ENCODE peak calls at places on chromosome 2, in nine cellular contexts. Y, J, W, G, R, I, M, O and E are unnamed samples.

GRCh38 chr2:121228521-121228920 is 56.5 kb downstream of the TFCP2L1 start:
- DNase-seq in Y (no peak), J (no peak), W (no peak), G (no peak), R (no peak), I (no peak), M (no peak), O (no peak), E (no peak)

GRCh38 chr2:241821460-241822263 is 12.7 kb downstream of the NEU4 start:
- DNase-seq in Y (no peak), J (no peak), W (peak), G (no peak), R (no peak), I (no peak), M (no peak), O (no peak), E (no peak)

GRCh38 chr2:19073522-19073921 is 284.9 kb downstream of the OSR1 start:
- DNase-seq in Y (peak), J (no peak), W (no peak), G (peak), R (no peak), I (no peak), M (peak), O (no peak), E (peak)

GRCh38 chr2:219269362-219270054 is 9.7 kb upstream of the DNAJB2 start:
- DNase-seq in Y (no peak), J (no peak), W (no peak), G (no peak), R (no peak), I (no peak), M (no peak), O (no peak), E (no peak)

GRCh38 chr2:240701091-240701735 is 9.5 kb downstream of the AQP12A start:
- DNase-seq in Y (peak), J (no peak), W (no peak), G (no peak), R (no peak), I (no peak), M (no peak), O (peak), E (no peak)

GRCh38 chr2:74471332-74472065 is 981 bp downstream of the MRPL53 start:
- DNase-seq in Y (no peak), J (no peak), W (no peak), G (no peak), R (no peak), I (no peak), M (no peak), O (no peak), E (no peak)

GRCh38 chr2:71792926-71793761 is 339.8 kb downstream of the DYSF start:
- DNase-seq in Y (no peak), J (no peak), W (peak), G (no peak), R (no peak), I (no peak), M (peak), O (no peak), E (no peak)

GRCh38 chr2:10216677-10217498 is 85.8 kb upstream of the HPCAL1 start:
- DNase-seq in Y (no peak), J (no peak), W (no peak), G (no peak), R (no peak), I (no peak), M (no peak), O (no peak), E (no peak)

GRCh38 chr2:11319939-11320338 is 24.5 kb downstream of the ROCK2 start:
- DNase-seq in Y (no peak), J (no peak), W (no peak), G (no peak), R (no peak), I (peak), M (peak), O (no peak), E (no peak)

GRCh38 chr2:113192459-113193100 is 18.8 kb downstream of the PSD4 start:
- DNase-seq in Y (peak), J (no peak), W (no peak), G (no peak), R (no peak), I (no peak), M (no peak), O (no peak), E (no peak)

GRCh38 chr2:176502619-176503018 is 233.4 kb downstream of the MTX2 start:
- DNase-seq in Y (no peak), J (no peak), W (no peak), G (no peak), R (no peak), I (no peak), M (no peak), O (no peak), E (no peak)

GRCh38 chr2:20622731-20623130 is 28.2 kb downstream of the HS1BP3 start:
- DNase-seq in Y (no peak), J (peak), W (peak), G (no peak), R (no peak), I (no peak), M (no peak), O (peak), E (no peak)

GRCh38 chr2:197249771-197250397 is 60.7 kb downstream of the ANKRD44 start:
- DNase-seq in Y (no peak), J (no peak), W (no peak), G (no peak), R (no peak), I (no peak), M (no peak), O (no peak), E (no peak)

GRCh38 chr2:201932511-201932910 is 101.1 kb upstream of the FZD7 start:
- DNase-seq in Y (no peak), J (no peak), W (no peak), G (no peak), R (no peak), I (no peak), M (no peak), O (no peak), E (no peak)

GRCh38 chr2:171253900-171254447 is 93.3 kb upstream of the TLK1 start:
- DNase-seq in Y (no peak), J (no peak), W (no peak), G (no peak), R (no peak), I (no peak), M (no peak), O (no peak), E (no peak)

GRCh38 chr2:44707945-44708645 is 233.4 kb upstream of the SIX3 start:
- DNase-seq in Y (no peak), J (no peak), W (no peak), G (no peak), R (no peak), I (no peak), M (no peak), O (no peak), E (no peak)

GRCh38 chr2:11498543-11499034 is 32.6 kb upstream of the E2F6 start:
- DNase-seq in Y (no peak), J (peak), W (peak), G (peak), R (no peak), I (no peak), M (no peak), O (peak), E (no peak)

GRCh38 chr2:10432315-10433181 is 15.6 kb downstream of the ODC1 start:
- DNase-seq in Y (peak), J (no peak), W (no peak), G (peak), R (no peak), I (no peak), M (no peak), O (no peak), E (no peak)

GRCh38 chr2:240438810-240439697 is 3.6 kb downstream of the GPC1 start:
- DNase-seq in Y (no peak), J (peak), W (peak), G (no peak), R (no peak), I (no peak), M (no peak), O (no peak), E (no peak)

GRCh38 chr2:43944915-43945314 is 50.9 kb downstream of the LRPPRC start:
- DNase-seq in Y (no peak), J (no peak), W (no peak), G (no peak), R (no peak), I (no peak), M (no peak), O (no peak), E (no peak)

GRCh38 chr2:205786976-205787375 is 104.7 kb downstream of the NRP2 start:
- DNase-seq in Y (no peak), J (no peak), W (no peak), G (no peak), R (no peak), I (no peak), M (no peak), O (no peak), E (no peak)

GRCh38 chr2:9771481-9772017 is 71.7 kb upstream of the TAF1B start:
- DNase-seq in Y (peak), J (peak), W (no peak), G (peak), R (no peak), I (peak), M (peak), O (no peak), E (peak)

GRCh38 chr2:69902213-69902922 is 8.6 kb downstream of the SNRNP27 start:
- DNase-seq in Y (no peak), J (no peak), W (no peak), G (no peak), R (no peak), I (no peak), M (no peak), O (no peak), E (no peak)

GRCh38 chr2:120693121-120693520 is 42.5 kb upstream of the GLI2 start:
- DNase-seq in Y (no peak), J (no peak), W (no peak), G (no peak), R (no peak), I (no peak), M (no peak), O (no peak), E (no peak)

GRCh38 chr2:2014251-2014761 is 270.0 kb upstream of the PXDN start:
- DNase-seq in Y (no peak), J (no peak), W (peak), G (no peak), R (no peak), I (no peak), M (peak), O (no peak), E (no peak)

GRCh38 chr2:111116016-111116746 is 4.5 kb upstream of the BCL2L11 start:
- DNase-seq in Y (no peak), J (no peak), W (no peak), G (no peak), R (no peak), I (no peak), M (no peak), O (no peak), E (no peak)

GRCh38 chr2:181991171-181991885 is 5.7 kb downstream of the PPP1R1C start:
- DNase-seq in Y (no peak), J (no peak), W (no peak), G (no peak), R (no peak), I (no peak), M (no peak), O (no peak), E (no peak)

GRCh38 chr2:42098571-42099430 is 51.0 kb downstream of the PKDCC start:
- DNase-seq in Y (no peak), J (no peak), W (no peak), G (no peak), R (no peak), I (no peak), M (no peak), O (peak), E (no peak)

GRCh38 chr2:128526455-128526976 is 207.8 kb upstream of the HS6ST1 start:
- DNase-seq in Y (no peak), J (no peak), W (no peak), G (no peak), R (no peak), I (no peak), M (no peak), O (no peak), E (no peak)

GRCh38 chr2:128530025-128530573 is 211.4 kb upstream of the HS6ST1 start:
- DNase-seq in Y (no peak), J (no peak), W (no peak), G (no peak), R (no peak), I (no peak), M (no peak), O (no peak), E (no peak)

GRCh38 chr2:128531856-128532255 is 213.2 kb upstream of the HS6ST1 start:
- DNase-seq in Y (peak), J (no peak), W (no peak), G (no peak), R (no peak), I (no peak), M (no peak), O (no peak), E (no peak)

GRCh38 chr2:128525653-128526052 is 207.0 kb upstream of the HS6ST1 start:
- DNase-seq in Y (no peak), J (no peak), W (no peak), G (no peak), R (no peak), I (no peak), M (peak), O (no peak), E (no peak)

GRCh38 chr2:128528133-128528532 is 209.5 kb upstream of the HS6ST1 start:
- DNase-seq in Y (no peak), J (no peak), W (no peak), G (no peak), R (no peak), I (no peak), M (no peak), O (no peak), E (no peak)
- TF ChIP-seq CTCF in Y (no peak), J (no peak), W (no peak), G (no peak), R (no peak), I (no peak), M (no peak), O (no peak), E (no peak)

GRCh38 chr2:48207201-48207641 is 300.9 kb upstream of the FBXO11 start:
- DNase-seq in Y (peak), J (no peak), W (no peak), G (no peak), R (no peak), I (no peak), M (no peak), O (no peak), E (no peak)

GRCh38 chr2:48203668-48204067 is 297.4 kb upstream of the FBXO11 start:
- DNase-seq in Y (no peak), J (no peak), W (no peak), G (no peak), R (no peak), I (no peak), M (no peak), O (no peak), E (no peak)

GRCh38 chr2:48202863-48203642 is 296.8 kb upstream of the FBXO11 start:
- DNase-seq in Y (no peak), J (no peak), W (no peak), G (no peak), R (no peak), I (no peak), M (no peak), O (no peak), E (no peak)

GRCh38 chr2:48204750-48205136 is 298.4 kb upstream of the FBXO11 start:
- DNase-seq in Y (no peak), J (no peak), W (no peak), G (no peak), R (no peak), I (no peak), M (no peak), O (no peak), E (no peak)

GRCh38 chr2:48205137-48205798 is 299.0 kb upstream of the FBXO11 start:
- DNase-seq in Y (no peak), J (no peak), W (no peak), G (no peak), R (no peak), I (no peak), M (peak), O (no peak), E (no peak)
- TF ChIP-seq CTCF in Y (peak), J (no peak), W (no peak), G (no peak), R (peak), I (no peak), M (peak), O (no peak), E (no peak)

GRCh38 chr2:179020156-179020750 is 29.7 kb downstream of the CCDC141 start:
- DNase-seq in Y (peak), J (no peak), W (no peak), G (peak), R (peak), I (no peak), M (no peak), O (no peak), E (no peak)
- TF ChIP-seq CTCF in Y (peak), J (no peak), W (no peak), G (peak), R (peak), I (peak), M (peak), O (no peak), E (peak)

GRCh38 chr2:237092920-237093781 is 7.5 kb downstream of the COPS8 start:
- DNase-seq in Y (peak), J (peak), W (no peak), G (no peak), R (no peak), I (no peak), M (peak), O (peak), E (no peak)
- TF ChIP-seq CTCF in Y (peak), J (peak), W (peak), G (peak), R (peak), I (peak), M (peak), O (peak), E (peak)